ENCODE peak calls at places on chromosomes 12 and 14, in six cellular contexts. L, D, N, Y, F and E are unnamed samples.

GRCh38 chr14:67253076-67253635 is 11.9 kb downstream of the PALS1 start:
- DNase-seq in Y (no peak), L (no peak), F (no peak), D (no peak), N (no peak), E (no peak)

GRCh38 chr14:54685286-54685845 is 118.4 kb downstream of the SAMD4A start:
- DNase-seq in D (no peak), L (no peak), Y (no peak), F (no peak), N (no peak), E (no peak)

GRCh38 chr12:10940389-10940788 is 1.3 kb upstream of the TAS2R14 start:
- DNase-seq in N (no peak), F (no peak), Y (no peak), D (no peak), L (peak), E (no peak)

GRCh38 chr14:22387776-22388241 is 201.2 kb downstream of the DAD1 start:
- DNase-seq in F (no peak), D (no peak), N (no peak), L (no peak), Y (no peak), E (no peak)

GRCh38 chr14:106738075-106738474 is 1211.7 kb downstream of the TMEM121 start:
- DNase-seq in F (no peak), D (no peak), N (no peak), Y (no peak), L (no peak), E (no peak)

GRCh38 chr14:51472881-51473280 is 178.8 kb upstream of the FRMD6 start:
- DNase-seq in D (no peak), Y (no peak), N (no peak), F (no peak), L (no peak), E (no peak)

GRCh38 chr14:20711275-20712069 is 22.9 kb downstream of the ANG start:
- DNase-seq in N (no peak), D (no peak), Y (no peak), F (peak), L (no peak), E (no peak)

GRCh38 chr14:68255697-68256178 is 436.2 kb downstream of the RAD51B start:
- DNase-seq in Y (no peak), L (no peak), D (no peak), F (no peak), N (no peak), E (no peak)

GRCh38 chr12:65490193-65490592 is 211.7 kb downstream of the MSRB3 start:
- DNase-seq in L (no peak), Y (no peak), D (no peak), F (no peak), N (no peak), E (no peak)

GRCh38 chr12:52870361-52871290 is 21.8 kb upstream of the KRT78 start:
- DNase-seq in Y (no peak), F (peak), D (no peak), L (peak), N (peak), E (peak)

GRCh38 chr14:31208546-31209424 is 1.2 kb upstream of the HECTD1 start:
- DNase-seq in L (no peak), N (no peak), F (no peak), D (no peak), Y (no peak), E (peak)

GRCh38 chr14:31209605-31210004 is 2.0 kb upstream of the HECTD1 start:
- DNase-seq in L (no peak), D (no peak), F (no peak), N (no peak), Y (no peak), E (no peak)

GRCh38 chr14:31207287-31207745 is 277 bp downstream of the HECTD1 start:
- DNase-seq in F (no peak), Y (no peak), L (no peak), D (no peak), N (no peak), E (no peak)

GRCh38 chr14:31206536-31207286 is 882 bp downstream of the HECTD1 start:
- DNase-seq in F (peak), Y (no peak), L (peak), N (peak), D (no peak), E (peak)

GRCh38 chr14:31207746-31208545 is at the start of gene HECTD1:
- DNase-seq in F (peak), L (peak), D (peak), Y (peak), N (peak), E (peak)
- TF ChIP-seq POLR2A in F (peak), L (peak), D (peak), Y (peak), N (peak), E (peak)

GRCh38 chr12:2691001-2691339 is 103.8 kb upstream of the FKBP4 start:
- DNase-seq in L (no peak), N (no peak), F (no peak), D (no peak), Y (no peak), E (no peak)
- TF ChIP-seq TAF1 in L (no peak), N (no peak), F (no peak), D (peak), Y (no peak), E (no peak)

GRCh38 chr12:84811291-84811690 is 101.3 kb downstream of the SLC6A15 start:
- DNase-seq in Y (no peak), N (no peak), L (no peak), F (no peak), D (no peak), E (no peak)
- TF ChIP-seq POLR2A in Y (no peak), N (no peak), L (no peak), F (no peak), D (no peak), E (no peak)

GRCh38 chr14:77403798-77404197 is 19.5 kb downstream of the NOXRED1 start:
- DNase-seq in N (no peak), Y (no peak), F (no peak), D (no peak), L (no peak), E (no peak)

GRCh38 chr14:77407158-77407557 is 16.2 kb downstream of the NOXRED1 start:
- DNase-seq in N (no peak), D (no peak), F (peak), L (no peak), Y (no peak), E (no peak)

GRCh38 chr14:77406718-77407117 is 16.6 kb downstream of the NOXRED1 start:
- DNase-seq in F (peak), D (no peak), L (no peak), N (no peak), Y (no peak), E (no peak)

GRCh38 chr14:77406086-77406485 is 17.2 kb downstream of the NOXRED1 start:
- DNase-seq in N (no peak), D (no peak), L (no peak), Y (no peak), F (peak), E (no peak)

GRCh38 chr14:77409131-77409533 is 14.2 kb downstream of the NOXRED1 start:
- DNase-seq in F (no peak), D (no peak), N (no peak), L (peak), Y (no peak), E (no peak)
- TF ChIP-seq TAF1 in F (no peak), D (no peak), N (no peak), L (no peak), Y (no peak), E (no peak)

DNA sequence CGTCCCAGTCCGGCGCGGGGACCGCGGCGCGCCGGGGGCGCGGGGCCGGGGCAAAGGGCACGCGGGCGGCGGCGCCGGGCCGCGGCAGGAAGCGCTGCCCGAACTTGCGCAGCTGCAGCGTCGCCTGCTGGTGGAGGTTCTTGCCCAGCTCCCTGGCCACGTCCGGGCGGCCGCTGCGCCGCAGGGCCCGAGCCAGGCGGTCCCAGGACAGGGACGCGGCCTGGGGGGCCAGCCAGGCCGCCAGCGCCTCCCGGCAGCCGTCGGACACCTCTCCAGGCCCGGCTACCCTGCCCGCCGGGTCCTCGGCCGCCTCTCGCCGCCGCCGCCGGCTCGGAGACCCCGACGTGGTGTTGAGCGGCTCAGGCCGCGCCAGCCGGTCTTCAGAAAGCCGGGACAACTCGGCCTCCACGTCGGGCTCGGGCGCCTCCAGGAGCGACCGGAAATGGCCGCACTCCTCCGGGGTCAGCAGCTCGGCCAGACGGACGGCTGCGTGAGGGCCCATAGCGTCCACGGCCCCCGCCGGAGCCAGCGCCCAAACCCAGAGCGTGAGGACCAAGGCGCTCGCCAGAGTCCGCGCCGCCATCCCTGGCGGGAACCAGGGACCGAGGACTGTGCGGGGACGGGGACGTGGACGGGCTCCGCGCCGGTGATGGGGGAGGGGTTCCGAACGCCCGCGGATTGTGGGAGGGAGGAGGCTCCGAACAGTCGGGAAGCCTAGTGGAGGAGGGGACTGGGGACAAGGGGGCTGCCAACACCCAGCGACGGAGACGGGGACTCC is 34.0 kb downstream of the FIGNL2 start:
- DNase-seq in F (peak), D (no peak), Y (no peak), L (peak), N (peak), E (peak)
- TF ChIP-seq POLR2A in F (no peak), D (no peak), Y (no peak), L (peak), N (no peak), E (no peak)

GRCh38 chr12:79552186-79552585 is 138.6 kb downstream of the PAWR start:
- DNase-seq in Y (no peak), N (no peak), D (no peak), F (no peak), L (no peak), E (no peak)
- TF ChIP-seq TAF1 in Y (no peak), N (no peak), D (no peak), F (no peak), L (no peak), E (no peak)

GRCh38 chr12:104105461-104105860 is 32.5 kb downstream of the NFYB start:
- DNase-seq in Y (no peak), F (no peak), N (no peak), L (no peak), D (no peak), E (no peak)
- TF ChIP-seq POLR2A in Y (no peak), F (no peak), N (no peak), L (no peak), D (no peak), E (no peak)

GRCh38 chr12:34142430-34142829 is 120.1 kb downstream of the ALG10 start:
- DNase-seq in D (no peak), F (no peak), N (no peak), Y (no peak), L (no peak), E (no peak)
- TF ChIP-seq TAF1 in D (no peak), F (no peak), N (no peak), Y (no peak), L (no peak), E (no peak)